ENCODE peak calls at places on chromosomes 6 and 20, in nine cellular contexts. One of them, this sample, is unnamed.

GRCh38 chr6:37965964-37966676 is 146.6 kb downstream of the ZFAND3 start:
- DNase-seq in NCI-H460: no peak
- DNase-seq in iPS DF 6.9: no peak
- DNase-seq in NCI-H774: no peak
- DNase-seq in fibroblast of the aortic adventitia: peak; percentile 75
- DNase-seq in GM23248: peak; percentile 74
- DNase-seq in left cardiac atrium: no peak
- DNase-seq in prostate gland: no peak
- DNase-seq in NCI-H510A: no peak
- DNase-seq in this sample: peak; percentile 12

GRCh38 chr6:46983007-46983411 is 59.1 kb downstream of the ADGRF1 start:
- DNase-seq in NCI-H460: peak; percentile 40
- DNase-seq in iPS DF 6.9: no peak
- DNase-seq in NCI-H774: peak; percentile 69
- DNase-seq in fibroblast of the aortic adventitia: no peak
- DNase-seq in GM23248: peak; percentile 15
- DNase-seq in left cardiac atrium: no peak
- DNase-seq in prostate gland: peak; percentile 6
- DNase-seq in NCI-H510A: no peak
- DNase-seq in this sample: peak; percentile 57

GRCh38 chr20:52104546-52105044 is 87.0 kb downstream of the ZFP64 start:
- DNase-seq in NCI-H460: no peak
- DNase-seq in iPS DF 6.9: no peak
- DNase-seq in NCI-H774: no peak
- DNase-seq in fibroblast of the aortic adventitia: no peak
- DNase-seq in GM23248: peak; percentile 49
- DNase-seq in left cardiac atrium: no peak
- DNase-seq in prostate gland: no peak
- DNase-seq in NCI-H510A: no peak
- DNase-seq in this sample: no peak

GRCh38 chr20:4780245-4780644 is 58.5 kb downstream of the PRND start:
- DNase-seq in NCI-H460: no peak
- DNase-seq in iPS DF 6.9: no peak
- DNase-seq in NCI-H774: no peak
- DNase-seq in fibroblast of the aortic adventitia: no peak
- DNase-seq in GM23248: no peak
- DNase-seq in left cardiac atrium: no peak
- DNase-seq in prostate gland: no peak
- DNase-seq in NCI-H510A: no peak
- DNase-seq in this sample: no peak

GRCh38 chr6:37137201-37137880 is 32.6 kb upstream of the PIM1 start:
- DNase-seq in NCI-H460: no peak
- DNase-seq in iPS DF 6.9: no peak
- DNase-seq in NCI-H774: no peak
- DNase-seq in fibroblast of the aortic adventitia: peak; percentile 96
- DNase-seq in GM23248: peak; percentile 97
- DNase-seq in left cardiac atrium: no peak
- DNase-seq in prostate gland: no peak
- DNase-seq in NCI-H510A: peak; percentile 4
- DNase-seq in this sample: peak; percentile 85

GRCh38 chr20:47950103-47950502 is 164.8 kb upstream of the SULF2 start:
- DNase-seq in NCI-H460: no peak
- DNase-seq in iPS DF 6.9: no peak
- DNase-seq in NCI-H774: no peak
- DNase-seq in fibroblast of the aortic adventitia: no peak
- DNase-seq in GM23248: peak; percentile 15
- DNase-seq in left cardiac atrium: no peak
- DNase-seq in prostate gland: no peak
- DNase-seq in NCI-H510A: no peak
- DNase-seq in this sample: no peak

GRCh38 chr6:105747823-105748405 is 338.2 kb upstream of the PRDM1 start:
- DNase-seq in NCI-H460: no peak
- DNase-seq in iPS DF 6.9: no peak
- DNase-seq in NCI-H774: no peak
- DNase-seq in fibroblast of the aortic adventitia: no peak
- DNase-seq in GM23248: no peak
- DNase-seq in left cardiac atrium: no peak
- DNase-seq in prostate gland: no peak
- DNase-seq in NCI-H510A: no peak
- DNase-seq in this sample: no peak

GRCh38 chr6:21523652-21524051 is 69.9 kb upstream of the SOX4 start:
- DNase-seq in NCI-H460: no peak
- DNase-seq in iPS DF 6.9: no peak
- DNase-seq in NCI-H774: peak; percentile 40
- DNase-seq in fibroblast of the aortic adventitia: no peak
- DNase-seq in GM23248: no peak
- DNase-seq in left cardiac atrium: no peak
- DNase-seq in prostate gland: no peak
- DNase-seq in NCI-H510A: no peak
- DNase-seq in this sample: no peak

GRCh38 chr6:63943826-63944225 is 308.2 kb downstream of the PHF3 start:
- DNase-seq in NCI-H460: no peak
- DNase-seq in iPS DF 6.9: peak; percentile 45
- DNase-seq in NCI-H774: no peak
- DNase-seq in fibroblast of the aortic adventitia: no peak
- DNase-seq in GM23248: no peak
- DNase-seq in left cardiac atrium: no peak
- DNase-seq in prostate gland: no peak
- DNase-seq in NCI-H510A: no peak
- DNase-seq in this sample: no peak

GRCh38 chr6:161137839-161138544 is 135.9 kb downstream of the AGPAT4 start:
- DNase-seq in NCI-H460: no peak
- DNase-seq in iPS DF 6.9: no peak
- DNase-seq in NCI-H774: no peak
- DNase-seq in fibroblast of the aortic adventitia: no peak
- DNase-seq in GM23248: peak; percentile 56
- DNase-seq in left cardiac atrium: no peak
- DNase-seq in prostate gland: no peak
- DNase-seq in NCI-H510A: no peak
- DNase-seq in this sample: no peak

GRCh38 chr6:33947047-33947446 is 143.2 kb upstream of the MLN start:
- DNase-seq in NCI-H460: no peak
- DNase-seq in iPS DF 6.9: no peak
- DNase-seq in NCI-H774: no peak
- DNase-seq in fibroblast of the aortic adventitia: no peak
- DNase-seq in GM23248: no peak
- DNase-seq in left cardiac atrium: no peak
- DNase-seq in prostate gland: no peak
- DNase-seq in NCI-H510A: no peak
- DNase-seq in this sample: no peak

GRCh38 chr6:22149501-22150490 is 147.0 kb downstream of the PRL start:
- DNase-seq in NCI-H460: no peak
- DNase-seq in iPS DF 6.9: no peak
- DNase-seq in NCI-H774: peak; percentile 59
- DNase-seq in fibroblast of the aortic adventitia: peak; percentile 8
- DNase-seq in GM23248: no peak
- DNase-seq in left cardiac atrium: no peak
- DNase-seq in prostate gland: no peak
- DNase-seq in NCI-H510A: peak; percentile 3
- DNase-seq in this sample: no peak

GRCh38 chr6:48085131-48085741 is 25.8 kb downstream of the PTCHD4 start:
- DNase-seq in NCI-H460: no peak
- DNase-seq in iPS DF 6.9: no peak
- DNase-seq in NCI-H774: no peak
- DNase-seq in fibroblast of the aortic adventitia: no peak
- DNase-seq in GM23248: no peak
- DNase-seq in left cardiac atrium: no peak
- DNase-seq in prostate gland: no peak
- DNase-seq in NCI-H510A: no peak
- DNase-seq in this sample: no peak

GRCh38 chr6:109523478-109523877 is 40.5 kb upstream of the ZBTB24 start:
- DNase-seq in NCI-H460: no peak
- DNase-seq in iPS DF 6.9: no peak
- DNase-seq in NCI-H774: no peak
- DNase-seq in fibroblast of the aortic adventitia: peak; percentile 95
- DNase-seq in GM23248: peak; percentile 92
- DNase-seq in left cardiac atrium: no peak
- DNase-seq in prostate gland: no peak
- DNase-seq in NCI-H510A: no peak
- DNase-seq in this sample: no peak

GRCh38 chr6:118198746-118199145 is 291.7 kb downstream of the SLC35F1 start:
- DNase-seq in NCI-H460: no peak
- DNase-seq in iPS DF 6.9: no peak
- DNase-seq in NCI-H774: no peak
- DNase-seq in fibroblast of the aortic adventitia: peak; percentile 13
- DNase-seq in GM23248: peak; percentile 52
- DNase-seq in left cardiac atrium: no peak
- DNase-seq in prostate gland: no peak
- DNase-seq in NCI-H510A: no peak
- DNase-seq in this sample: no peak

GRCh38 chr20:34401741-34402455 is 38.8 kb downstream of the ITCH start:
- DNase-seq in NCI-H460: no peak
- DNase-seq in iPS DF 6.9: no peak
- DNase-seq in NCI-H774: no peak
- DNase-seq in fibroblast of the aortic adventitia: no peak
- DNase-seq in GM23248: no peak
- DNase-seq in left cardiac atrium: no peak
- DNase-seq in prostate gland: no peak
- DNase-seq in NCI-H510A: no peak
- DNase-seq in this sample: no peak

GRCh38 chr20:12294684-12295083 is 377.0 kb downstream of the BTBD3 start:
- DNase-seq in NCI-H460: no peak
- DNase-seq in iPS DF 6.9: no peak
- DNase-seq in NCI-H774: no peak
- DNase-seq in fibroblast of the aortic adventitia: no peak
- DNase-seq in GM23248: no peak
- DNase-seq in left cardiac atrium: no peak
- DNase-seq in prostate gland: no peak
- DNase-seq in NCI-H510A: no peak
- DNase-seq in this sample: no peak

GRCh38 chr20:13492001-13492480 is 146.7 kb downstream of the TASP1 start:
- DNase-seq in NCI-H460: no peak
- DNase-seq in iPS DF 6.9: peak; percentile 39
- DNase-seq in NCI-H774: no peak
- DNase-seq in fibroblast of the aortic adventitia: peak; percentile 89
- DNase-seq in GM23248: peak; percentile 82
- DNase-seq in left cardiac atrium: peak; percentile 39
- DNase-seq in prostate gland: peak; percentile 25
- DNase-seq in NCI-H510A: no peak
- DNase-seq in this sample: peak; percentile 31

GRCh38 chr20:43844778-43845614 is 69.7 kb upstream of the TOX2 start:
- DNase-seq in NCI-H460: peak; percentile 49
- DNase-seq in iPS DF 6.9: no peak
- DNase-seq in NCI-H774: no peak
- DNase-seq in fibroblast of the aortic adventitia: peak; percentile 98
- DNase-seq in GM23248: peak; percentile 84
- DNase-seq in left cardiac atrium: peak; percentile 44
- DNase-seq in prostate gland: no peak
- DNase-seq in NCI-H510A: no peak
- DNase-seq in this sample: peak; percentile 38

GRCh38 chr6:37308084-37308817 is 45.5 kb upstream of the RNF8 start:
- DNase-seq in NCI-H460: no peak
- DNase-seq in iPS DF 6.9: no peak
- DNase-seq in NCI-H774: peak; percentile 85
- DNase-seq in fibroblast of the aortic adventitia: peak; percentile 72
- DNase-seq in GM23248: peak; percentile 55
- DNase-seq in left cardiac atrium: no peak
- DNase-seq in prostate gland: peak; percentile 34
- DNase-seq in NCI-H510A: peak; percentile 87
- DNase-seq in this sample: no peak

GRCh38 chr6:111683749-111684267 is 78.1 kb upstream of the TRAF3IP2 start:
- DNase-seq in NCI-H460: no peak
- DNase-seq in iPS DF 6.9: no peak
- DNase-seq in NCI-H774: no peak
- DNase-seq in fibroblast of the aortic adventitia: peak; percentile 100
- DNase-seq in GM23248: peak; percentile 91
- DNase-seq in left cardiac atrium: peak; percentile 59
- DNase-seq in prostate gland: no peak
- DNase-seq in NCI-H510A: no peak
- DNase-seq in this sample: no peak

GRCh38 chr6:89023591-89024441 is 56.7 kb upstream of the PNRC1 start:
- DNase-seq in NCI-H460: no peak
- DNase-seq in iPS DF 6.9: no peak
- DNase-seq in NCI-H774: no peak
- DNase-seq in fibroblast of the aortic adventitia: peak; percentile 93
- DNase-seq in GM23248: peak; percentile 27
- DNase-seq in left cardiac atrium: peak; percentile 69
- DNase-seq in prostate gland: no peak
- DNase-seq in NCI-H510A: no peak
- DNase-seq in this sample: no peak

GRCh38 chr6:71496018-71496800 is 207.6 kb downstream of the OGFRL1 start:
- DNase-seq in NCI-H460: no peak
- DNase-seq in iPS DF 6.9: no peak
- DNase-seq in NCI-H774: no peak
- DNase-seq in fibroblast of the aortic adventitia: peak; percentile 39
- DNase-seq in GM23248: no peak
- DNase-seq in left cardiac atrium: no peak
- DNase-seq in prostate gland: no peak
- DNase-seq in NCI-H510A: no peak
- DNase-seq in this sample: no peak

GRCh38 chr20:49411221-49411925 is 71.1 kb downstream of the KCNB1 start:
- DNase-seq in NCI-H460: no peak
- DNase-seq in iPS DF 6.9: no peak
- DNase-seq in NCI-H774: no peak
- DNase-seq in fibroblast of the aortic adventitia: no peak
- DNase-seq in GM23248: no peak
- DNase-seq in left cardiac atrium: no peak
- DNase-seq in prostate gland: no peak
- DNase-seq in NCI-H510A: no peak
- DNase-seq in this sample: no peak

GRCh38 chr6:44067073-44067759 is 60.0 kb downstream of the MRPL14 start:
- DNase-seq in NCI-H460: no peak
- DNase-seq in iPS DF 6.9: no peak
- DNase-seq in NCI-H774: no peak
- DNase-seq in fibroblast of the aortic adventitia: no peak
- DNase-seq in GM23248: no peak
- DNase-seq in left cardiac atrium: no peak
- DNase-seq in prostate gland: no peak
- DNase-seq in NCI-H510A: no peak
- DNase-seq in this sample: no peak

GRCh38 chr6:38068854-38069253 is 249.3 kb downstream of the ZFAND3 start:
- DNase-seq in NCI-H460: no peak
- DNase-seq in iPS DF 6.9: no peak
- DNase-seq in NCI-H774: no peak
- DNase-seq in fibroblast of the aortic adventitia: no peak
- DNase-seq in GM23248: peak; percentile 46
- DNase-seq in left cardiac atrium: no peak
- DNase-seq in prostate gland: peak; percentile 13
- DNase-seq in NCI-H510A: no peak
- DNase-seq in this sample: no peak

GRCh38 chr6:112912351-112913101 is 565.4 kb downstream of the RFPL4B start:
- DNase-seq in NCI-H460: no peak
- DNase-seq in iPS DF 6.9: no peak
- DNase-seq in NCI-H774: no peak
- DNase-seq in fibroblast of the aortic adventitia: peak; percentile 81
- DNase-seq in GM23248: peak; percentile 53
- DNase-seq in left cardiac atrium: no peak
- DNase-seq in prostate gland: no peak
- DNase-seq in NCI-H510A: no peak
- DNase-seq in this sample: no peak

GRCh38 chr20:23336476-23336875 is 14.1 kb upstream of the NXT1 start:
- DNase-seq in NCI-H460: no peak
- DNase-seq in iPS DF 6.9: no peak
- DNase-seq in NCI-H774: no peak
- DNase-seq in fibroblast of the aortic adventitia: no peak
- DNase-seq in GM23248: no peak
- DNase-seq in left cardiac atrium: no peak
- DNase-seq in prostate gland: no peak
- DNase-seq in NCI-H510A: no peak
- DNase-seq in this sample: no peak

GRCh38 chr20:54598351-54598750 is 123.0 kb downstream of the DOK5 start:
- DNase-seq in NCI-H460: no peak
- DNase-seq in iPS DF 6.9: no peak
- DNase-seq in NCI-H774: no peak
- DNase-seq in fibroblast of the aortic adventitia: no peak
- DNase-seq in GM23248: no peak
- DNase-seq in left cardiac atrium: no peak
- DNase-seq in prostate gland: no peak
- DNase-seq in NCI-H510A: no peak
- DNase-seq in this sample: no peak

GRCh38 chr6:47671777-47672176 is 26.6 kb upstream of the ADGRF4 start:
- DNase-seq in NCI-H460: no peak
- DNase-seq in iPS DF 6.9: no peak
- DNase-seq in NCI-H774: no peak
- DNase-seq in fibroblast of the aortic adventitia: no peak
- DNase-seq in GM23248: no peak
- DNase-seq in left cardiac atrium: no peak
- DNase-seq in prostate gland: no peak
- DNase-seq in NCI-H510A: no peak
- DNase-seq in this sample: no peak

GRCh38 chr6:29709178-29709576 is 14.1 kb upstream of the HLA-F start:
- DNase-seq in NCI-H460: no peak
- DNase-seq in iPS DF 6.9: no peak
- DNase-seq in NCI-H774: no peak
- DNase-seq in fibroblast of the aortic adventitia: no peak
- DNase-seq in GM23248: no peak
- DNase-seq in left cardiac atrium: no peak
- DNase-seq in prostate gland: no peak
- DNase-seq in NCI-H510A: no peak
- DNase-seq in this sample: no peak

This sample was measured in A549.